ENCODE peak calls at places on chromosomes 16 and 17, in seven cellular contexts. B is body of pancreas, K is A549, F is gastrocnemius medialis, D is breast epithelium, Y is tibial nerve, V is heart left ventricle. G is an unnamed sample.
A peak's percentile ranks its signal among the peaks of the same experiment; 100 is the strongest.

GRCh38 chr17:19766421-19767270 is 18.5 kb upstream of the ALDH3A1 start:
- DNase-seq in B (peak; percentile 76), K (peak; percentile 77), F (peak; percentile 70), D (peak; percentile 65), Y (peak; percentile 79), V (peak; percentile 81), G (peak; percentile 93)

GRCh38 chr17:1725642-1726511 is 1.4 kb downstream of the WDR81 start:
- DNase-seq in B (no peak), K (no peak), F (no peak), D (no peak), Y (no peak), V (peak; percentile 24), G (no peak)

GRCh38 chr17:5097101-5097834 is 14.4 kb downstream of the ZNF232 start:
- DNase-seq in B (peak; percentile 66), K (no peak), F (no peak), D (no peak), Y (peak; percentile 12), V (peak; percentile 84), G (peak; percentile 41)

GRCh38 chr17:74737299-74738050 is 419 bp downstream of the RAB37 start:
- DNase-seq in B (no peak), K (peak; percentile 72), F (no peak), D (no peak), Y (no peak), V (peak; percentile 40), G (no peak)

GRCh38 chr16:54446639-54447038 is 160.1 kb upstream of the IRX3 start:
- DNase-seq in B (no peak), K (peak; percentile 5), F (peak; percentile 71), D (peak; percentile 71), Y (peak; percentile 59), V (peak; percentile 81), G (peak; percentile 91)

GRCh38 chr16:23016372-23016771 is 132.9 kb downstream of the USP31 start:
- DNase-seq in B (no peak), K (no peak), F (no peak), D (no peak), Y (no peak), V (no peak), G (no peak)

GRCh38 chr17:38560503-38561318 is 45.0 kb downstream of the SRCIN1 start:
- DNase-seq in B (no peak), K (no peak), F (no peak), D (no peak), Y (no peak), V (no peak), G (no peak)

GRCh38 chr16:630815-631405 is at the start of gene WFIKKN1:
- DNase-seq in B (peak; percentile 77), K (no peak), F (no peak), D (no peak), Y (no peak), V (no peak), G (no peak)

GRCh38 chr16:22220714-22221113 is 14.6 kb downstream of the EEF2K start:
- DNase-seq in B (no peak), K (no peak), F (peak; percentile 97), D (no peak), Y (no peak), V (peak; percentile 43), G (no peak)

GRCh38 chr17:5881849-5882248 is 188.3 kb upstream of the WSCD1 start:
- DNase-seq in B (no peak), K (no peak), F (no peak), D (no peak), Y (no peak), V (no peak), G (no peak)

GRCh38 chr16:30609928-30610839 is at the start of gene ZNF689:
- DNase-seq in B (peak; percentile 98), K (peak; percentile 98), F (peak; percentile 94), D (peak; percentile 95), Y (peak; percentile 99), V (peak; percentile 94), G (peak; percentile 99)

GRCh38 chr17:78132086-78132676 is 1.6 kb downstream of the TMC8 start:
- DNase-seq in B (peak; percentile 51), K (no peak), F (no peak), D (peak; percentile 69), Y (no peak), V (no peak), G (no peak)

DNA sequence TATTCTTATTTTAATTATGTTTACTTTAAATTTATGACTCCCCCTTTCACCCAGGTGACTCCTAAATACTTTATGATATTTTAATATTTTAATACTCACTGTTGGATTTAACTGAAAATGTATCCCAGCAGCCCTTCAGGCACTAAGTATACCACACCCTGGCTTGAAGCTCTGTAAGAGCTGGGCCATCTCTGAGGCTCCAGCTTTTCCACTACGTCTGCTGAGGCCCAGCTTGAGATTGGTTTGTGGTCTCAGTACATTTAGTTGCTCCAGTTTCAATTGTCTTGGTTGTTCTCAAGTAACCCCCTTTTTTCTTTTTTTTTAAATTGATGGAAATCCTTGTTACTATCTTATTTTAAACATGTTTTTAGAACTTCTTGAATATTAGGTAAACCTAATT is 27.0 kb upstream of the CAPNS2 start:
- DNase-seq in B (no peak), K (no peak), F (no peak), D (no peak), Y (no peak), V (no peak), G (no peak)
- H3K4me3 ChIP-seq in B (no peak overlapping the region), K (no peak overlapping the region), F (no peak overlapping the region), D (no peak overlapping the region), Y (no peak overlapping the region), V (no peak overlapping the region), G (no peak overlapping the region)

DNA sequence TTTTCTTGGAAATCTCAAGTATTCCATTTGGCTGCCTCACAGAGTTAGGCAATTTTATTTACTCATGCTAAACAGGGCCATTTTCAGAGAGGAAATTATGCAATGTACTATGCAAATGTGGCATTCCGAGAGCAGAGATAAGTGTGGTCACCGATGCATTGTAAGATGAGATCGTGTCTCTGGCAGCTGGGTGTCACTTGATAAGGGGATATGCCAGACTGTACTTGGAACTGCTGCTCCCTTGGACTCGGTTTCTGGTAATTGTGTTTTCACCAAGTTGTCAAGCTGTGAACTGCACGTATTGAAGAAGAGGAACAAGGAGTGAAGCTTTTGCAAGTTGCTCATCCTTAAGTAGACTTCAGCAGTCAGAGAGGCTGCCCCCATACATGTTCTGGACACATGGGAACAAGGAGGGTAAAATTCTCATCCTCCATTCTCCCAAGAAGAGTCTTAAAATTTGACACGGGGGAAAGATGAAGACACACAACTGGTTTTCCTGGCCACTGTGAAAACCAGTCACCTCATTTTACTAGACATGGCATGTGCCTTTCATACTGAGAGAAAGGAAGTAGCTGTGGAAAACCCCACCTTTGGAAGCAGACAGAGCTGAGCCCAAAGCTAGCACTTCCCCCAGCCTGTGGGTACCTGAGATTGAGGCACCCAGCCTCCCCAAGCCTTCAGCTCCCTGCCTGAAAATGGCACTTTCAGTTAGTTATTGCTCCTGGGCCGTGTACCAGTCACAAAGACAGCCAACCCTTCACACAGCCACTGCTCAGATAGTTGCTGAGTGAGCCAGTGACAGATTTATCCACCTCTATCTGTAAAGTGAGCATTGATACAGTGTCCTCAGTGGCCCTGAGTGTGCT is 150.7 kb downstream of the SOCS1 start:
- DNase-seq in B (no peak), K (peak; percentile 6), F (peak; percentile 57), D (no peak), Y (peak; percentile 51), V (no peak), G (no peak)
- TF ChIP-seq POLR2A in B (no peak), K (no peak), F (no peak), D (no peak), Y (no peak), V (no peak), G (no peak)

GRCh38 chr16:57801856-57802634 is at the start of gene KIFC3:
- DNase-seq in B (peak; percentile 86), K (peak; percentile 80), F (peak; percentile 31), D (no peak), Y (peak; percentile 65), V (peak; percentile 92), G (peak; percentile 96)

GRCh38 chr16:57802635-57803412 is 533 bp upstream of the KIFC3 start:
- DNase-seq in B (peak; percentile 54), K (peak; percentile 86), F (no peak), D (no peak), Y (peak; percentile 12), V (peak; percentile 51), G (no peak)

GRCh38 chr16:57800213-57801097 is 1.8 kb downstream of the KIFC3 start:
- DNase-seq in B (peak; percentile 44), K (no peak), F (no peak), D (no peak), Y (no peak), V (no peak), G (no peak)

GRCh38 chr16:57799619-57800212 is 2.6 kb downstream of the KIFC3 start:
- DNase-seq in B (no peak), K (no peak), F (no peak), D (no peak), Y (no peak), V (no peak), G (no peak)

DNA sequence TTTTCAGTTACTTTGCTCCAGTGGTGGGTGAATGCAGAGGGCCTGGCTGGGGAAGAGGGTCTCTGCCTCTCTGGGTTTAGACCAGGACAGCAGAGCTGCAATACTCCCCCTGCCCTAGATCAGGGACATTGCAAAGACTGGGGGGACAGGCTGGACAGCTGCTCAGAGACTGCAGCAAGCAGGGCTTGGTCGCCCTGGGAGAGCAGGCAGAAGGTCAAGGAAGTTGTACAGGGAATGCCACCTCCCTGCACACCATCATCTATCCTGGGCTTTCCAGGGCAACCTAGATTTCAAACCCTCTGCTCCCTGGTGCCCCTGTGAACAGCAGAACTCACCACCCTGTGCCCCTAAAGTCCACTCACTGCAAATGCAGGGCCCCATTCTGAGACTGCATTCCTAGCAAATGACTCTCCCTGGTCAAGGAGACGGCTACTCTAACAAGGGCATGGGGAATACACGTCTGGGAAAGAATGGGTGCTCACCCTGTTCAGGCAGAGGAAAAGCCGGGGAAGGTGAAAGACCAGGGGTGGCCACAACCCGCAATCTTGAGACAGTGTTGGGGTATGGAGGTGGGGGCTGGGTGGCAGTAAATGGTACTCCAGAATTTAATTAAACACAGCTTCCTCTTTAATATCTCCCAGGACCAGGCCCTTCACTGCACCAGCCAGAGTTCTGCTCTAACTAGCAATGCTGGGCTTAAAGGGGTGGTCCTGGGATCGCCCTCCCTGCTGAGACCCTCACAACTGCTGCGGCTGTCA is 1.0 kb downstream of the KIFC3 start:
- DNase-seq in B (no peak), K (peak; percentile 73), F (no peak), D (no peak), Y (no peak), V (no peak), G (no peak)
- TF ChIP-seq CTCF in B (no peak), K (no peak), F (no peak), D (no peak), Y (no peak), V (no peak), G (no peak)

DNA sequence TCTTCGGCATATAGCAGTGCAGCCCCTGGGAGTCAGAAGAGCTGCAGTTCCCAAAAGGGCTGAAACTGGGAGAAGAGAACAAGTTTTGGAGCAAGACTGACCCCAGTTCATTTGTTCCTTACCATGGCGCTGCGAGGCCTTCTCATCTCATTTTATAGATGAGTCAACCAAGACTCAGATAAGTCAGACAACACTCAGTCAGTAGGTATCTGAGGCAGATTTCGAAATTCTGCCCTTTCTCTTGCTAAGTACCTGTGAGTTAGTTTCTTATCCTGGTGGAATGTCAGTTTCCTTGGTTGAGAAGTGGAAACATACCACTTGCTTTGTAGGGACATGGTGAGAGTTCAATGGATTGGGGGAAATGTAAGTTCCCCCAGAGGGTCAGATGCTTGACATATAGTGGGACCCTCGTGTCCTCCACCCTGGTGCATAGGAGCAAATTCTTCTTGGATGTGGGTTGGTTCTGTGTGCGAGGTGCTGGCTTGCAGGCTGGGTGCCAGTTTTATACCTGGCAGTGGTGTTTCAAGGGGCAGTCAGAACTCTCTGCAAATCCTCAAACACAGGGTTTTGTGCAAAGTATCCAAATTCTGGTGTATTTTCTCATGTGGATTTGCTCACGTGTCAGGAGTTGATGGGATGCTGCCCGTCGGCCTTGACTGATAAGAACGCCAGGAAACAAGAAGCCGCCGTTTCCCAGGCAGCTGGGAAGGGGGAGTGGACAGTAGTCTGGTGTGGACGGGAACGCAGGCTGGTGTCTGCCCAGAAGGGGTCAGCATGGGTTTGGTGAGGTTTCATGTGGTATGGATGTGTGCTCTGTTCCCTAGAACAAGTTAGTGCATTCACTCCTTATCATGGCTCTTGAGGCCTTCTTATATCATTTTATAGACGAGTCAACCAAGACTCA is 61.1 kb upstream of the CIBAR2 start:
- DNase-seq in B (no peak), K (peak; percentile 67), F (no peak), D (no peak), Y (no peak), V (no peak), G (no peak)
- H3K4me3 ChIP-seq in B (no peak overlapping the region), K (no peak overlapping the region), F (peak overlapping the region; percentile 54), D (peak overlapping the region; percentile 25), Y (no peak overlapping the region), V (peak overlapping the region; percentile 45), G (no peak overlapping the region)

G was measured in lower leg skin.